ENCODE peak calls at places on chromosomes 12 and 14, in five cellular contexts. One of them, this sample, is unnamed.

GRCh38 chr14:68688872-68689371 is 103.9 kb downstream of the ZFP36L1 start:
- DNase-seq in choroid plexus epithelial cell: peak
- DNase-seq in heart right ventricle: no peak
- DNase-seq in AG09309: peak
- DNase-seq in colonic mucosa: no peak
- DNase-seq in this sample: no peak

GRCh38 chr12:91178139-91178561 is 4.5 kb downstream of the DCN start:
- DNase-seq in AG09309: peak
- DNase-seq in heart right ventricle: no peak
- DNase-seq in colonic mucosa: no peak
- DNase-seq in choroid plexus epithelial cell: peak
- DNase-seq in this sample: peak

GRCh38 chr12:13534645-13535398 is 338.3 kb downstream of the EMP1 start:
- DNase-seq in heart right ventricle: peak
- DNase-seq in choroid plexus epithelial cell: peak
- DNase-seq in colonic mucosa: peak
- DNase-seq in AG09309: no peak
- DNase-seq in this sample: peak

GRCh38 chr12:38384816-38385491 is 68.4 kb downstream of the ALG10B start:
- DNase-seq in colonic mucosa: no peak
- DNase-seq in choroid plexus epithelial cell: no peak
- DNase-seq in AG09309: no peak
- DNase-seq in heart right ventricle: no peak
- DNase-seq in this sample: peak

GRCh38 chr14:65263161-65263788 is 149.3 kb upstream of the FUT8 start:
- DNase-seq in colonic mucosa: no peak
- DNase-seq in heart right ventricle: no peak
- DNase-seq in choroid plexus epithelial cell: no peak
- DNase-seq in AG09309: no peak
- DNase-seq in this sample: no peak

GRCh38 chr12:124814741-124815613 is 48.7 kb downstream of the SCARB1 start:
- DNase-seq in AG09309: no peak
- DNase-seq in colonic mucosa: no peak
- DNase-seq in choroid plexus epithelial cell: peak
- DNase-seq in heart right ventricle: no peak
- DNase-seq in this sample: no peak

GRCh38 chr14:23513466-23514008 is 38.0 kb downstream of the ZFHX2 start:
- DNase-seq in AG09309: no peak
- DNase-seq in colonic mucosa: no peak
- DNase-seq in choroid plexus epithelial cell: no peak
- DNase-seq in heart right ventricle: no peak
- DNase-seq in this sample: no peak

GRCh38 chr14:92531151-92531873 is 17.7 kb downstream of the RIN3 start:
- DNase-seq in colonic mucosa: no peak
- DNase-seq in heart right ventricle: no peak
- DNase-seq in choroid plexus epithelial cell: no peak
- DNase-seq in AG09309: no peak
- DNase-seq in this sample: no peak

GRCh38 chr14:51604078-51604477 is 47.6 kb upstream of the FRMD6 start:
- DNase-seq in choroid plexus epithelial cell: peak
- DNase-seq in AG09309: peak
- DNase-seq in colonic mucosa: no peak
- DNase-seq in heart right ventricle: no peak
- DNase-seq in this sample: peak

GRCh38 chr14:22434030-22434429 is 155.0 kb downstream of the DAD1 start:
- DNase-seq in choroid plexus epithelial cell: no peak
- DNase-seq in heart right ventricle: no peak
- DNase-seq in colonic mucosa: no peak
- DNase-seq in AG09309: no peak
- DNase-seq in this sample: no peak

GRCh38 chr12:93261505-93262094 is 116.1 kb upstream of the NUDT4 start:
- DNase-seq in AG09309: no peak
- DNase-seq in heart right ventricle: no peak
- DNase-seq in colonic mucosa: no peak
- DNase-seq in choroid plexus epithelial cell: no peak
- DNase-seq in this sample: peak

GRCh38 chr12:78530065-78530765 is 334.4 kb upstream of the SYT1 start:
- DNase-seq in choroid plexus epithelial cell: peak
- DNase-seq in heart right ventricle: no peak
- DNase-seq in colonic mucosa: no peak
- DNase-seq in AG09309: peak
- DNase-seq in this sample: peak

GRCh38 chr14:64550539-64551333 is 975 bp downstream of the PPP1R36 start:
- DNase-seq in choroid plexus epithelial cell: no peak
- DNase-seq in AG09309: no peak
- DNase-seq in heart right ventricle: no peak
- DNase-seq in colonic mucosa: no peak
- DNase-seq in this sample: no peak

GRCh38 chr12:82896979-82897378 is 210.3 kb downstream of the TMTC2 start:
- DNase-seq in choroid plexus epithelial cell: peak
- DNase-seq in colonic mucosa: peak
- DNase-seq in AG09309: no peak
- DNase-seq in heart right ventricle: no peak
- DNase-seq in this sample: peak

GRCh38 chr12:68294246-68294645 is 37.9 kb downstream of the MDM1 start:
- DNase-seq in heart right ventricle: no peak
- DNase-seq in colonic mucosa: no peak
- DNase-seq in choroid plexus epithelial cell: peak
- DNase-seq in AG09309: no peak
- DNase-seq in this sample: no peak

GRCh38 chr14:60348211-60348610 is 99.2 kb downstream of the PPM1A start:
- DNase-seq in heart right ventricle: no peak
- DNase-seq in colonic mucosa: no peak
- DNase-seq in AG09309: no peak
- DNase-seq in choroid plexus epithelial cell: no peak
- DNase-seq in this sample: no peak

GRCh38 chr12:91577586-91578539 is 395.2 kb upstream of the DCN start:
- DNase-seq in AG09309: no peak
- DNase-seq in colonic mucosa: no peak
- DNase-seq in choroid plexus epithelial cell: peak
- DNase-seq in heart right ventricle: no peak
- DNase-seq in this sample: peak

GRCh38 chr12:66803972-66804371 is 125.1 kb upstream of the GRIP1 start:
- DNase-seq in colonic mucosa: no peak
- DNase-seq in choroid plexus epithelial cell: peak
- DNase-seq in AG09309: no peak
- DNase-seq in heart right ventricle: no peak
- DNase-seq in this sample: no peak

GRCh38 chr14:92760524-92760805 is 12.0 kb upstream of the LGMN start:
- DNase-seq in heart right ventricle: no peak
- DNase-seq in colonic mucosa: no peak
- DNase-seq in AG09309: no peak
- DNase-seq in choroid plexus epithelial cell: no peak
- DNase-seq in this sample: no peak

GRCh38 chr14:93533437-93533836 is 102.7 kb downstream of the UNC79 start:
- DNase-seq in heart right ventricle: no peak
- DNase-seq in choroid plexus epithelial cell: no peak
- DNase-seq in colonic mucosa: no peak
- DNase-seq in AG09309: no peak
- DNase-seq in this sample: no peak

GRCh38 chr14:53002576-53002975 is 51.7 kb upstream of the FERMT2 start:
- DNase-seq in colonic mucosa: no peak
- DNase-seq in AG09309: no peak
- DNase-seq in heart right ventricle: no peak
- DNase-seq in choroid plexus epithelial cell: peak
- DNase-seq in this sample: no peak

DNA sequence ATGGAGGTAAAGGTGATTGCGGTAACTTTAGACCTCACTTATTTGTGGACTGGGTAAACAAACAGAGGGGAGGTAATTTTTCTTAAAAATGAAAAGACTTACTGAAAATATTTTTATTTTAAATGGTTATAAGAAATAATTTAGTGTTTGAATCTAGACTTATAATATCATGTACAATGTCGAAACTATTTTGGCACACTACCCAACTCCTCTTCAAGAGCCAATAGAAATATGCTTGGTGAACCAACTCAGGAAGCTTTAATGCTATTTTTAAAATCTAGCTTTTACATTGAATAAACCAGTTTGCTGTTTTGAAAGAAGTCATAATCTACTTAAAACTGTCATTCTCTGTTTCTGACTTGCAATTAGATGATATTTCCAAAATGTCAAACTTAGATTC is 175.8 kb upstream of the NPAS3 start:
- DNase-seq in heart right ventricle: no peak
- DNase-seq in AG09309: no peak
- DNase-seq in choroid plexus epithelial cell: peak
- DNase-seq in colonic mucosa: no peak
- DNase-seq in this sample: peak
- TF ChIP-seq CTCF in heart right ventricle: no peak
- TF ChIP-seq CTCF in AG09309: no peak
- TF ChIP-seq CTCF in choroid plexus epithelial cell: no peak
- TF ChIP-seq CTCF in colonic mucosa: no peak
- TF ChIP-seq CTCF in this sample: no peak

GRCh38 chr14:42192659-42193425 is 586.2 kb downstream of the LRFN5 start:
- DNase-seq in heart right ventricle: no peak
- DNase-seq in choroid plexus epithelial cell: peak
- DNase-seq in colonic mucosa: no peak
- DNase-seq in AG09309: peak
- DNase-seq in this sample: peak
- TF ChIP-seq CTCF in heart right ventricle: no peak
- TF ChIP-seq CTCF in choroid plexus epithelial cell: no peak
- TF ChIP-seq CTCF in colonic mucosa: no peak
- TF ChIP-seq CTCF in AG09309: no peak
- TF ChIP-seq CTCF in this sample: no peak

DNA sequence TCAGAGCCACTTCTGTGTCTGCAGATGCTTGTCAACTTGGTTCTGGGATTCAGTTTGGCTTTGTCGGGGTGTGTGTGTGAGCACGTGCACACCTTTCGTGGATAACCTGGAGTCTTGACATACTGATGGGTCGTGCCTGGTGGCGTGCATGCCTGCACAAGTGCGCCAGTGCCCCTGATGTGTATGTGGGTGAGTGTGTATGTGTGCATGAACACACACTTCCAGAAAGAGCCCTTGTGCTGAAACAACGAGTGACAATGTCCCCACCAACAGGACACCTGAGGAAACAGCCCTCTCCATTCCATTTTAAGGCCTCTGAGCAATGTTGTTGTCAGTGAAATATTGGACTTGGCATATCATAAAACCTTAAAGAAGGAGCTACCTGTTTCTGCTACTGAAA is 53.9 kb downstream of the SMUG1 start:
- DNase-seq in heart right ventricle: no peak
- DNase-seq in AG09309: no peak
- DNase-seq in colonic mucosa: no peak
- DNase-seq in choroid plexus epithelial cell: no peak
- DNase-seq in this sample: no peak
- TF ChIP-seq CTCF in heart right ventricle: no peak
- TF ChIP-seq CTCF in AG09309: no peak
- TF ChIP-seq CTCF in colonic mucosa: no peak
- TF ChIP-seq CTCF in choroid plexus epithelial cell: no peak
- TF ChIP-seq CTCF in this sample: no peak

GRCh38 chr12:27672654-27673053 is 23.6 kb upstream of the REP15 start:
- DNase-seq in colonic mucosa: no peak
- DNase-seq in heart right ventricle: no peak
- DNase-seq in choroid plexus epithelial cell: no peak
- DNase-seq in AG09309: no peak
- DNase-seq in this sample: no peak
- TF ChIP-seq CTCF in colonic mucosa: no peak
- TF ChIP-seq CTCF in heart right ventricle: no peak
- TF ChIP-seq CTCF in choroid plexus epithelial cell: no peak
- TF ChIP-seq CTCF in AG09309: no peak
- TF ChIP-seq CTCF in this sample: no peak

DNA sequence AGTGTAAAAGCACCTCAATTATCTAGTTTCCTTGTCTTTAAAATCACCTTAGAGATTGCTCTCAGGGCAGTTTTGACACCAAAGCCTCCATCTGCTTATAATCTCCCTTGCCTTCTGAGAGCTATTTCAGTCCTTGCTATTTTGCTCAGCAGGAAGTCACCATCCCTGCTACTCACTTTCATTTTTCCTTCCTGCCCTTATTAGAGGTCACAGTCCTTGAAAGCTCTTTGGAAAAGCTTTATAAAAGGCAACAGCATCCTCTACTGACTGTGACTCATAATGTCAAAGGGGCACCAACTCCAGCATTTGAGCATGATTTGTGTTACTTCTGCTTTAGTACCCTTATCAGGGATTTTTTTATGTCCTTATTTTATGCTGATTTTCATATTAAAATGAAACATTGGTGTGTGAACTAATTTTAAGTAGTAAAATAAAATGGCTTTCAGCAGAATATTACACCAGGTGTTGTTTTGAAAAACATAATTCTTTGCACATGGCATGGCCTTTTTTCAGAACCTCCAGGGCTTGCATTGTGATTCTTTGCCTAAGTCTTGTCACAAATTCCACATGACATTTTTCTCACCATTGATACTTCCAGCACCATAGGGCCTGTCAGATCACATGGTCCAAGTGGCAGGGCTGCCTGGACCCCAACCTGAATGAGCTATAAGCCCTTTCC is 213.0 kb downstream of the ADAMTS20 start:
- DNase-seq in colonic mucosa: no peak
- DNase-seq in choroid plexus epithelial cell: peak
- DNase-seq in AG09309: peak
- DNase-seq in heart right ventricle: no peak
- DNase-seq in this sample: peak
- TF ChIP-seq CTCF in colonic mucosa: no peak
- TF ChIP-seq CTCF in choroid plexus epithelial cell: peak
- TF ChIP-seq CTCF in AG09309: peak
- TF ChIP-seq CTCF in heart right ventricle: peak
- TF ChIP-seq CTCF in this sample: peak